ENCODE peak calls at places on chromosomes 3 and 15, in five cellular contexts. One of them, this sample, is unnamed.
A peak's percentile ranks its signal among the peaks of the same experiment; 100 is the strongest.

GRCh38 chr15:65896231-65896630 is 26.9 kb downstream of the RAB11A start:
- DNase-seq in AG08396: no peak
- DNase-seq in stimulated activated CD4-positive, alpha-beta T cell treated with anti-CD3 and anti-CD28 coated beads, Interleukin-1b, Interleukin-23, amount 100 ng/mL, for 24 hours: no peak
- DNase-seq in NCI-H748 treated with DMSO at 0.1 percent for 48 hours: no peak
- DNase-seq in fibroblast of the conjunctiva: no peak
- DNase-seq in this sample: no peak

GRCh38 chr3:29297998-29298397 is 17.1 kb downstream of the RBMS3 start:
- DNase-seq in AG08396: no peak
- DNase-seq in stimulated activated CD4-positive, alpha-beta T cell treated with anti-CD3 and anti-CD28 coated beads, Interleukin-1b, Interleukin-23, amount 100 ng/mL, for 24 hours: no peak
- DNase-seq in NCI-H748 treated with DMSO at 0.1 percent for 48 hours: no peak
- DNase-seq in fibroblast of the conjunctiva: no peak
- DNase-seq in this sample: no peak

GRCh38 chr15:29207027-29207757 is 62.4 kb downstream of the NSMCE3 start:
- DNase-seq in AG08396: no peak
- DNase-seq in stimulated activated CD4-positive, alpha-beta T cell treated with anti-CD3 and anti-CD28 coated beads, Interleukin-1b, Interleukin-23, amount 100 ng/mL, for 24 hours: no peak
- DNase-seq in NCI-H748 treated with DMSO at 0.1 percent for 48 hours: no peak
- DNase-seq in fibroblast of the conjunctiva: no peak
- DNase-seq in this sample: no peak

GRCh38 chr15:98286831-98287230 is 326.3 kb downstream of the ARRDC4 start:
- DNase-seq in AG08396: no peak
- DNase-seq in stimulated activated CD4-positive, alpha-beta T cell treated with anti-CD3 and anti-CD28 coated beads, Interleukin-1b, Interleukin-23, amount 100 ng/mL, for 24 hours: no peak
- DNase-seq in NCI-H748 treated with DMSO at 0.1 percent for 48 hours: no peak
- DNase-seq in fibroblast of the conjunctiva: no peak
- DNase-seq in this sample: peak; percentile 57

GRCh38 chr3:15287565-15288330 is 44.6 kb downstream of the SH3BP5 start:
- DNase-seq in AG08396: peak; percentile 66
- DNase-seq in stimulated activated CD4-positive, alpha-beta T cell treated with anti-CD3 and anti-CD28 coated beads, Interleukin-1b, Interleukin-23, amount 100 ng/mL, for 24 hours: no peak
- DNase-seq in NCI-H748 treated with DMSO at 0.1 percent for 48 hours: no peak
- DNase-seq in fibroblast of the conjunctiva: peak; percentile 90
- DNase-seq in this sample: peak; percentile 86

GRCh38 chr15:40858706-40859105 is 14.9 kb downstream of the SPINT1 start:
- DNase-seq in AG08396: no peak
- DNase-seq in stimulated activated CD4-positive, alpha-beta T cell treated with anti-CD3 and anti-CD28 coated beads, Interleukin-1b, Interleukin-23, amount 100 ng/mL, for 24 hours: no peak
- DNase-seq in NCI-H748 treated with DMSO at 0.1 percent for 48 hours: no peak
- DNase-seq in fibroblast of the conjunctiva: no peak
- DNase-seq in this sample: no peak

GRCh38 chr3:37741644-37742043 is 120.0 kb upstream of the CTDSPL start:
- DNase-seq in AG08396: peak; percentile 16
- DNase-seq in stimulated activated CD4-positive, alpha-beta T cell treated with anti-CD3 and anti-CD28 coated beads, Interleukin-1b, Interleukin-23, amount 100 ng/mL, for 24 hours: no peak
- DNase-seq in NCI-H748 treated with DMSO at 0.1 percent for 48 hours: no peak
- DNase-seq in fibroblast of the conjunctiva: no peak
- DNase-seq in this sample: peak; percentile 22

GRCh38 chr15:70324001-70324974 is 226.6 kb upstream of the TLE3 start:
- DNase-seq in AG08396: no peak
- DNase-seq in stimulated activated CD4-positive, alpha-beta T cell treated with anti-CD3 and anti-CD28 coated beads, Interleukin-1b, Interleukin-23, amount 100 ng/mL, for 24 hours: no peak
- DNase-seq in NCI-H748 treated with DMSO at 0.1 percent for 48 hours: peak; percentile 52
- DNase-seq in fibroblast of the conjunctiva: peak; percentile 90
- DNase-seq in this sample: peak; percentile 68

GRCh38 chr3:116444819-116445290 is 432 bp downstream of the LSAMP start:
- DNase-seq in AG08396: no peak
- DNase-seq in stimulated activated CD4-positive, alpha-beta T cell treated with anti-CD3 and anti-CD28 coated beads, Interleukin-1b, Interleukin-23, amount 100 ng/mL, for 24 hours: no peak
- DNase-seq in NCI-H748 treated with DMSO at 0.1 percent for 48 hours: no peak
- DNase-seq in fibroblast of the conjunctiva: no peak
- DNase-seq in this sample: peak; percentile 5

GRCh38 chr15:31975446-31976229 is 54.7 kb upstream of the CHRNA7 start:
- DNase-seq in AG08396: no peak
- DNase-seq in stimulated activated CD4-positive, alpha-beta T cell treated with anti-CD3 and anti-CD28 coated beads, Interleukin-1b, Interleukin-23, amount 100 ng/mL, for 24 hours: no peak
- DNase-seq in NCI-H748 treated with DMSO at 0.1 percent for 48 hours: peak; percentile 39
- DNase-seq in fibroblast of the conjunctiva: no peak
- DNase-seq in this sample: peak; percentile 19

GRCh38 chr3:12773724-12774105 is 14.7 kb upstream of the TMEM40 start:
- DNase-seq in AG08396: no peak
- DNase-seq in stimulated activated CD4-positive, alpha-beta T cell treated with anti-CD3 and anti-CD28 coated beads, Interleukin-1b, Interleukin-23, amount 100 ng/mL, for 24 hours: no peak
- DNase-seq in NCI-H748 treated with DMSO at 0.1 percent for 48 hours: no peak
- DNase-seq in fibroblast of the conjunctiva: no peak
- DNase-seq in this sample: no peak

GRCh38 chr3:38582316-38582715 is 67.2 kb downstream of the SCN5A start:
- DNase-seq in AG08396: no peak
- DNase-seq in stimulated activated CD4-positive, alpha-beta T cell treated with anti-CD3 and anti-CD28 coated beads, Interleukin-1b, Interleukin-23, amount 100 ng/mL, for 24 hours: no peak
- DNase-seq in NCI-H748 treated with DMSO at 0.1 percent for 48 hours: no peak
- DNase-seq in fibroblast of the conjunctiva: no peak
- DNase-seq in this sample: no peak

GRCh38 chr3:52614689-52615088 is 71.0 kb downstream of the PBRM1 start:
- DNase-seq in AG08396: no peak
- DNase-seq in stimulated activated CD4-positive, alpha-beta T cell treated with anti-CD3 and anti-CD28 coated beads, Interleukin-1b, Interleukin-23, amount 100 ng/mL, for 24 hours: no peak
- DNase-seq in NCI-H748 treated with DMSO at 0.1 percent for 48 hours: no peak
- DNase-seq in fibroblast of the conjunctiva: no peak
- DNase-seq in this sample: peak; percentile 8

GRCh38 chr15:91021516-91022074 is 799 bp downstream of the VPS33B start:
- DNase-seq in AG08396: no peak
- DNase-seq in stimulated activated CD4-positive, alpha-beta T cell treated with anti-CD3 and anti-CD28 coated beads, Interleukin-1b, Interleukin-23, amount 100 ng/mL, for 24 hours: no peak
- DNase-seq in NCI-H748 treated with DMSO at 0.1 percent for 48 hours: no peak
- DNase-seq in fibroblast of the conjunctiva: no peak
- DNase-seq in this sample: peak; percentile 34

GRCh38 chr15:67050062-67050461 is 15.3 kb upstream of the SMAD3 start:
- DNase-seq in AG08396: no peak
- DNase-seq in stimulated activated CD4-positive, alpha-beta T cell treated with anti-CD3 and anti-CD28 coated beads, Interleukin-1b, Interleukin-23, amount 100 ng/mL, for 24 hours: no peak
- DNase-seq in NCI-H748 treated with DMSO at 0.1 percent for 48 hours: no peak
- DNase-seq in fibroblast of the conjunctiva: no peak
- DNase-seq in this sample: peak; percentile 50

GRCh38 chr3:186121968-186122367 is 13.1 kb upstream of the ETV5 start:
- DNase-seq in AG08396: no peak
- DNase-seq in stimulated activated CD4-positive, alpha-beta T cell treated with anti-CD3 and anti-CD28 coated beads, Interleukin-1b, Interleukin-23, amount 100 ng/mL, for 24 hours: no peak
- DNase-seq in NCI-H748 treated with DMSO at 0.1 percent for 48 hours: no peak
- DNase-seq in fibroblast of the conjunctiva: no peak
- DNase-seq in this sample: no peak

GRCh38 chr3:48425281-48425812 is 4.5 kb downstream of the PLXNB1 start:
- DNase-seq in AG08396: no peak
- DNase-seq in stimulated activated CD4-positive, alpha-beta T cell treated with anti-CD3 and anti-CD28 coated beads, Interleukin-1b, Interleukin-23, amount 100 ng/mL, for 24 hours: no peak
- DNase-seq in NCI-H748 treated with DMSO at 0.1 percent for 48 hours: no peak
- DNase-seq in fibroblast of the conjunctiva: no peak
- DNase-seq in this sample: no peak

GRCh38 chr3:32758375-32758753 is 59.4 kb upstream of the TRIM71 start:
- DNase-seq in AG08396: peak; percentile 23
- DNase-seq in stimulated activated CD4-positive, alpha-beta T cell treated with anti-CD3 and anti-CD28 coated beads, Interleukin-1b, Interleukin-23, amount 100 ng/mL, for 24 hours: no peak
- DNase-seq in NCI-H748 treated with DMSO at 0.1 percent for 48 hours: no peak
- DNase-seq in fibroblast of the conjunctiva: no peak
- DNase-seq in this sample: no peak

GRCh38 chr15:63134245-63134644 is 12.6 kb downstream of the LACTB start:
- DNase-seq in AG08396: no peak
- DNase-seq in stimulated activated CD4-positive, alpha-beta T cell treated with anti-CD3 and anti-CD28 coated beads, Interleukin-1b, Interleukin-23, amount 100 ng/mL, for 24 hours: no peak
- DNase-seq in NCI-H748 treated with DMSO at 0.1 percent for 48 hours: no peak
- DNase-seq in fibroblast of the conjunctiva: no peak
- DNase-seq in this sample: no peak

GRCh38 chr3:109806929-109807328 is 469.6 kb upstream of the DPPA4 start:
- DNase-seq in AG08396: peak; percentile 10
- DNase-seq in stimulated activated CD4-positive, alpha-beta T cell treated with anti-CD3 and anti-CD28 coated beads, Interleukin-1b, Interleukin-23, amount 100 ng/mL, for 24 hours: no peak
- DNase-seq in NCI-H748 treated with DMSO at 0.1 percent for 48 hours: no peak
- DNase-seq in fibroblast of the conjunctiva: no peak
- DNase-seq in this sample: peak; percentile 5

GRCh38 chr15:98698792-98699191 is 50.5 kb downstream of the IGF1R start:
- DNase-seq in AG08396: no peak
- DNase-seq in stimulated activated CD4-positive, alpha-beta T cell treated with anti-CD3 and anti-CD28 coated beads, Interleukin-1b, Interleukin-23, amount 100 ng/mL, for 24 hours: no peak
- DNase-seq in NCI-H748 treated with DMSO at 0.1 percent for 48 hours: no peak
- DNase-seq in fibroblast of the conjunctiva: no peak
- DNase-seq in this sample: no peak

GRCh38 chr15:79130535-79131130 is 40.1 kb upstream of the RASGRF1 start:
- DNase-seq in AG08396: no peak
- DNase-seq in stimulated activated CD4-positive, alpha-beta T cell treated with anti-CD3 and anti-CD28 coated beads, Interleukin-1b, Interleukin-23, amount 100 ng/mL, for 24 hours: no peak
- DNase-seq in NCI-H748 treated with DMSO at 0.1 percent for 48 hours: no peak
- DNase-seq in fibroblast of the conjunctiva: no peak
- DNase-seq in this sample: no peak

GRCh38 chr15:85886345-85886935 is 91.7 kb upstream of the KLHL25 start:
- DNase-seq in AG08396: no peak
- DNase-seq in stimulated activated CD4-positive, alpha-beta T cell treated with anti-CD3 and anti-CD28 coated beads, Interleukin-1b, Interleukin-23, amount 100 ng/mL, for 24 hours: no peak
- DNase-seq in NCI-H748 treated with DMSO at 0.1 percent for 48 hours: no peak
- DNase-seq in fibroblast of the conjunctiva: no peak
- DNase-seq in this sample: no peak

GRCh38 chr3:9897408-9898372 is 5.0 kb upstream of the IL17RE start:
- DNase-seq in AG08396: no peak
- DNase-seq in stimulated activated CD4-positive, alpha-beta T cell treated with anti-CD3 and anti-CD28 coated beads, Interleukin-1b, Interleukin-23, amount 100 ng/mL, for 24 hours: no peak
- DNase-seq in NCI-H748 treated with DMSO at 0.1 percent for 48 hours: no peak
- DNase-seq in fibroblast of the conjunctiva: no peak
- DNase-seq in this sample: no peak

GRCh38 chr3:10384541-10385360 is 63.8 kb upstream of the SEC13 start:
- DNase-seq in AG08396: no peak
- DNase-seq in stimulated activated CD4-positive, alpha-beta T cell treated with anti-CD3 and anti-CD28 coated beads, Interleukin-1b, Interleukin-23, amount 100 ng/mL, for 24 hours: no peak
- DNase-seq in NCI-H748 treated with DMSO at 0.1 percent for 48 hours: no peak
- DNase-seq in fibroblast of the conjunctiva: no peak
- DNase-seq in this sample: no peak

GRCh38 chr3:73685061-73685460 is 60.3 kb upstream of the PDZRN3 start:
- DNase-seq in AG08396: no peak
- DNase-seq in stimulated activated CD4-positive, alpha-beta T cell treated with anti-CD3 and anti-CD28 coated beads, Interleukin-1b, Interleukin-23, amount 100 ng/mL, for 24 hours: no peak
- DNase-seq in NCI-H748 treated with DMSO at 0.1 percent for 48 hours: peak; percentile 81
- DNase-seq in fibroblast of the conjunctiva: no peak
- DNase-seq in this sample: no peak

GRCh38 chr3:62587169-62587568 is 213.8 kb upstream of the FEZF2 start:
- DNase-seq in AG08396: no peak
- DNase-seq in stimulated activated CD4-positive, alpha-beta T cell treated with anti-CD3 and anti-CD28 coated beads, Interleukin-1b, Interleukin-23, amount 100 ng/mL, for 24 hours: no peak
- DNase-seq in NCI-H748 treated with DMSO at 0.1 percent for 48 hours: no peak
- DNase-seq in fibroblast of the conjunctiva: no peak
- DNase-seq in this sample: no peak

GRCh38 chr3:58588030-58588614 is 10.9 kb upstream of the FAM107A start:
- DNase-seq in AG08396: peak; percentile 63
- DNase-seq in stimulated activated CD4-positive, alpha-beta T cell treated with anti-CD3 and anti-CD28 coated beads, Interleukin-1b, Interleukin-23, amount 100 ng/mL, for 24 hours: no peak
- DNase-seq in NCI-H748 treated with DMSO at 0.1 percent for 48 hours: no peak
- DNase-seq in fibroblast of the conjunctiva: no peak
- DNase-seq in this sample: peak; percentile 47

GRCh38 chr15:49040151-49040550 is 6.1 kb downstream of the SECISBP2L start:
- DNase-seq in AG08396: no peak
- DNase-seq in stimulated activated CD4-positive, alpha-beta T cell treated with anti-CD3 and anti-CD28 coated beads, Interleukin-1b, Interleukin-23, amount 100 ng/mL, for 24 hours: no peak
- DNase-seq in NCI-H748 treated with DMSO at 0.1 percent for 48 hours: no peak
- DNase-seq in fibroblast of the conjunctiva: no peak
- DNase-seq in this sample: no peak

GRCh38 chr3:189787622-189788021 is 156.4 kb downstream of the TP63 start:
- DNase-seq in AG08396: no peak
- DNase-seq in stimulated activated CD4-positive, alpha-beta T cell treated with anti-CD3 and anti-CD28 coated beads, Interleukin-1b, Interleukin-23, amount 100 ng/mL, for 24 hours: no peak
- DNase-seq in NCI-H748 treated with DMSO at 0.1 percent for 48 hours: no peak
- DNase-seq in fibroblast of the conjunctiva: no peak
- DNase-seq in this sample: peak; percentile 27

GRCh38 chr15:83818591-83818990 is 164.7 kb downstream of the ADAMTSL3 start:
- DNase-seq in AG08396: no peak
- DNase-seq in stimulated activated CD4-positive, alpha-beta T cell treated with anti-CD3 and anti-CD28 coated beads, Interleukin-1b, Interleukin-23, amount 100 ng/mL, for 24 hours: no peak
- DNase-seq in NCI-H748 treated with DMSO at 0.1 percent for 48 hours: no peak
- DNase-seq in fibroblast of the conjunctiva: no peak
- DNase-seq in this sample: no peak

GRCh38 chr3:52184690-52185089 is 13.3 kb upstream of the ALAS1 start:
- DNase-seq in AG08396: no peak
- DNase-seq in stimulated activated CD4-positive, alpha-beta T cell treated with anti-CD3 and anti-CD28 coated beads, Interleukin-1b, Interleukin-23, amount 100 ng/mL, for 24 hours: no peak
- DNase-seq in NCI-H748 treated with DMSO at 0.1 percent for 48 hours: no peak
- DNase-seq in fibroblast of the conjunctiva: no peak
- DNase-seq in this sample: no peak

GRCh38 chr3:59286791-59287531 is 237.1 kb upstream of the CFAP20DC start:
- DNase-seq in AG08396: peak; percentile 20
- DNase-seq in stimulated activated CD4-positive, alpha-beta T cell treated with anti-CD3 and anti-CD28 coated beads, Interleukin-1b, Interleukin-23, amount 100 ng/mL, for 24 hours: peak; percentile 7
- DNase-seq in NCI-H748 treated with DMSO at 0.1 percent for 48 hours: no peak
- DNase-seq in fibroblast of the conjunctiva: no peak
- DNase-seq in this sample: peak; percentile 81

GRCh38 chr3:66195347-66195783 is 25.4 kb upstream of the SLC25A26 start:
- DNase-seq in AG08396: peak; percentile 85
- DNase-seq in stimulated activated CD4-positive, alpha-beta T cell treated with anti-CD3 and anti-CD28 coated beads, Interleukin-1b, Interleukin-23, amount 100 ng/mL, for 24 hours: peak; percentile 7
- DNase-seq in NCI-H748 treated with DMSO at 0.1 percent for 48 hours: peak; percentile 50
- DNase-seq in fibroblast of the conjunctiva: peak; percentile 20
- DNase-seq in this sample: peak; percentile 77

GRCh38 chr3:195696632-195697278 is 24.0 kb upstream of the MUC20 start:
- DNase-seq in AG08396: no peak
- DNase-seq in stimulated activated CD4-positive, alpha-beta T cell treated with anti-CD3 and anti-CD28 coated beads, Interleukin-1b, Interleukin-23, amount 100 ng/mL, for 24 hours: no peak
- DNase-seq in NCI-H748 treated with DMSO at 0.1 percent for 48 hours: no peak
- DNase-seq in fibroblast of the conjunctiva: no peak
- DNase-seq in this sample: no peak

GRCh38 chr3:57382933-57383332 is 90.4 kb upstream of the ASB14 start:
- DNase-seq in AG08396: no peak
- DNase-seq in stimulated activated CD4-positive, alpha-beta T cell treated with anti-CD3 and anti-CD28 coated beads, Interleukin-1b, Interleukin-23, amount 100 ng/mL, for 24 hours: no peak
- DNase-seq in NCI-H748 treated with DMSO at 0.1 percent for 48 hours: no peak
- DNase-seq in fibroblast of the conjunctiva: no peak
- DNase-seq in this sample: no peak

GRCh38 chr3:52077900-52078299 is 21.5 kb upstream of the DUSP7 start:
- DNase-seq in AG08396: no peak
- DNase-seq in stimulated activated CD4-positive, alpha-beta T cell treated with anti-CD3 and anti-CD28 coated beads, Interleukin-1b, Interleukin-23, amount 100 ng/mL, for 24 hours: no peak
- DNase-seq in NCI-H748 treated with DMSO at 0.1 percent for 48 hours: no peak
- DNase-seq in fibroblast of the conjunctiva: no peak
- DNase-seq in this sample: no peak

GRCh38 chr15:67531379-67532059 is 10.6 kb downstream of the C15orf61 start:
- DNase-seq in AG08396: no peak
- DNase-seq in stimulated activated CD4-positive, alpha-beta T cell treated with anti-CD3 and anti-CD28 coated beads, Interleukin-1b, Interleukin-23, amount 100 ng/mL, for 24 hours: no peak
- DNase-seq in NCI-H748 treated with DMSO at 0.1 percent for 48 hours: no peak
- DNase-seq in fibroblast of the conjunctiva: no peak
- DNase-seq in this sample: peak; percentile 32

GRCh38 chr3:5384557-5384956 is 197.1 kb downstream of the EDEM1 start:
- DNase-seq in AG08396: no peak
- DNase-seq in stimulated activated CD4-positive, alpha-beta T cell treated with anti-CD3 and anti-CD28 coated beads, Interleukin-1b, Interleukin-23, amount 100 ng/mL, for 24 hours: no peak
- DNase-seq in NCI-H748 treated with DMSO at 0.1 percent for 48 hours: no peak
- DNase-seq in fibroblast of the conjunctiva: no peak
- DNase-seq in this sample: no peak

GRCh38 chr3:187403768-187404270 is 35.6 kb downstream of the RTP4 start:
- DNase-seq in AG08396: peak; percentile 82
- DNase-seq in stimulated activated CD4-positive, alpha-beta T cell treated with anti-CD3 and anti-CD28 coated beads, Interleukin-1b, Interleukin-23, amount 100 ng/mL, for 24 hours: no peak
- DNase-seq in NCI-H748 treated with DMSO at 0.1 percent for 48 hours: no peak
- DNase-seq in fibroblast of the conjunctiva: peak; percentile 74
- DNase-seq in this sample: peak; percentile 88